ENCODE peak calls at places on chromosome 6, in four cellular contexts. One of them, this sample, is unnamed.

GRCh38 chr6:150418825-150419594 is 50.2 kb downstream of the IYD start:
- DNase-seq in Calu3: peak
- DNase-seq in putamen: peak
- DNase-seq in SK-MEL-5: peak
- DNase-seq in this sample: peak

GRCh38 chr6:26003102-26003694 is 40.6 kb downstream of the TRIM38 start:
- DNase-seq in Calu3: peak
- DNase-seq in putamen: no peak
- DNase-seq in SK-MEL-5: peak
- DNase-seq in this sample: peak

GRCh38 chr6:165181951-165182414 is 127.4 kb downstream of the C6orf118 start:
- DNase-seq in Calu3: peak
- DNase-seq in putamen: peak
- DNase-seq in SK-MEL-5: peak
- DNase-seq in this sample: no peak

GRCh38 chr6:26538936-26539615 is 910 bp downstream of the HMGN4 start:
- DNase-seq in Calu3: no peak
- DNase-seq in putamen: no peak
- DNase-seq in SK-MEL-5: no peak
- DNase-seq in this sample: no peak

GRCh38 chr6:117404548-117404947 is 21.2 kb downstream of the ROS1 start:
- DNase-seq in Calu3: peak
- DNase-seq in putamen: no peak
- DNase-seq in SK-MEL-5: no peak
- DNase-seq in this sample: no peak

GRCh38 chr6:145880361-145880760 is 65.8 kb upstream of the FBXO30 start:
- DNase-seq in Calu3: no peak
- DNase-seq in putamen: no peak
- DNase-seq in SK-MEL-5: no peak
- DNase-seq in this sample: no peak

GRCh38 chr6:136846046-136846445 is 23.7 kb downstream of the PEX7 start:
- DNase-seq in Calu3: peak
- DNase-seq in putamen: peak
- DNase-seq in SK-MEL-5: peak
- DNase-seq in this sample: peak

GRCh38 chr6:34587851-34588250 is 31.7 kb upstream of the SPDEF start:
- DNase-seq in Calu3: no peak
- DNase-seq in putamen: no peak
- DNase-seq in SK-MEL-5: no peak
- DNase-seq in this sample: no peak

GRCh38 chr6:36389353-36389752 is 1.9 kb upstream of the ETV7 start:
- DNase-seq in Calu3: no peak
- DNase-seq in putamen: no peak
- DNase-seq in SK-MEL-5: no peak
- DNase-seq in this sample: no peak

GRCh38 chr6:88662163-88662580 is 301.2 kb downstream of the RNGTT start:
- DNase-seq in Calu3: peak
- DNase-seq in putamen: no peak
- DNase-seq in SK-MEL-5: no peak
- DNase-seq in this sample: peak

GRCh38 chr6:166663568-166663967 is 36.5 kb upstream of the RPS6KA2 start:
- DNase-seq in Calu3: no peak
- DNase-seq in putamen: no peak
- DNase-seq in SK-MEL-5: no peak
- DNase-seq in this sample: no peak

GRCh38 chr6:90169328-90169886 is 127.2 kb downstream of the BACH2 start:
- DNase-seq in Calu3: no peak
- DNase-seq in putamen: no peak
- DNase-seq in SK-MEL-5: peak
- DNase-seq in this sample: no peak

GRCh38 chr6:75526502-75527127 is 33.0 kb upstream of the FILIP1 start:
- DNase-seq in Calu3: peak
- DNase-seq in putamen: peak
- DNase-seq in SK-MEL-5: peak
- DNase-seq in this sample: peak

GRCh38 chr6:4265740-4266139 is 130.4 kb upstream of the ECI2 start:
- DNase-seq in Calu3: no peak
- DNase-seq in putamen: no peak
- DNase-seq in SK-MEL-5: no peak
- DNase-seq in this sample: no peak